ENCODE peak calls at places on chromosomes 7 and 10, in nine cellular contexts. One of them, this sample, is unnamed.

GRCh38 chr7:144487906-144488305 is 84.4 kb upstream of the NOBOX start:
- DNase-seq in amniotic stem cell: no peak
- DNase-seq in upper lobe of left lung: no peak
- DNase-seq in neural crest cell: no peak
- DNase-seq in hippocampal formation: no peak
- DNase-seq in AG08396: no peak
- DNase-seq in caudate nucleus: no peak
- DNase-seq in lung microvascular endothelial cell: no peak
- DNase-seq in upper lobe of right lung: no peak
- DNase-seq in this sample: no peak

GRCh38 chr10:31477584-31477983 is 158.6 kb downstream of the ZEB1 start:
- DNase-seq in upper lobe of right lung: no peak
- DNase-seq in lung microvascular endothelial cell: peak
- DNase-seq in AG08396: no peak
- DNase-seq in caudate nucleus: no peak
- DNase-seq in amniotic stem cell: no peak
- DNase-seq in neural crest cell: no peak
- DNase-seq in hippocampal formation: no peak
- DNase-seq in upper lobe of left lung: no peak
- DNase-seq in this sample: no peak

GRCh38 chr10:69769395-69769989 is 32.2 kb upstream of the COL13A1 start:
- DNase-seq in AG08396: peak
- DNase-seq in hippocampal formation: no peak
- DNase-seq in caudate nucleus: no peak
- DNase-seq in neural crest cell: no peak
- DNase-seq in upper lobe of right lung: no peak
- DNase-seq in upper lobe of left lung: no peak
- DNase-seq in lung microvascular endothelial cell: peak
- DNase-seq in amniotic stem cell: peak
- DNase-seq in this sample: no peak

GRCh38 chr7:2934211-2934731 is 90.2 kb upstream of the GNA12 start:
- DNase-seq in upper lobe of left lung: no peak
- DNase-seq in hippocampal formation: no peak
- DNase-seq in caudate nucleus: no peak
- DNase-seq in upper lobe of right lung: peak
- DNase-seq in neural crest cell: no peak
- DNase-seq in lung microvascular endothelial cell: no peak
- DNase-seq in amniotic stem cell: no peak
- DNase-seq in AG08396: peak
- DNase-seq in this sample: peak

GRCh38 chr7:106858618-106859532 is 6.2 kb upstream of the PIK3CG start:
- DNase-seq in upper lobe of right lung: peak
- DNase-seq in AG08396: no peak
- DNase-seq in neural crest cell: no peak
- DNase-seq in caudate nucleus: no peak
- DNase-seq in lung microvascular endothelial cell: no peak
- DNase-seq in amniotic stem cell: no peak
- DNase-seq in upper lobe of left lung: no peak
- DNase-seq in hippocampal formation: no peak
- DNase-seq in this sample: peak

GRCh38 chr7:129781856-129782256 is 170.3 kb downstream of the NRF1 start:
- DNase-seq in caudate nucleus: no peak
- DNase-seq in lung microvascular endothelial cell: no peak
- DNase-seq in neural crest cell: no peak
- DNase-seq in upper lobe of right lung: no peak
- DNase-seq in upper lobe of left lung: peak
- DNase-seq in hippocampal formation: no peak
- DNase-seq in AG08396: no peak
- DNase-seq in amniotic stem cell: no peak
- DNase-seq in this sample: no peak

GRCh38 chr7:159000859-159001435 is 143.7 kb downstream of the VIPR2 start:
- DNase-seq in neural crest cell: no peak
- DNase-seq in amniotic stem cell: no peak
- DNase-seq in upper lobe of left lung: no peak
- DNase-seq in upper lobe of right lung: no peak
- DNase-seq in lung microvascular endothelial cell: no peak
- DNase-seq in hippocampal formation: no peak
- DNase-seq in AG08396: no peak
- DNase-seq in caudate nucleus: no peak
- DNase-seq in this sample: no peak

GRCh38 chr10:108454224-108454623 is 1289.7 kb upstream of the SORCS1 start:
- DNase-seq in upper lobe of left lung: no peak
- DNase-seq in AG08396: no peak
- DNase-seq in hippocampal formation: no peak
- DNase-seq in upper lobe of right lung: no peak
- DNase-seq in lung microvascular endothelial cell: no peak
- DNase-seq in neural crest cell: no peak
- DNase-seq in caudate nucleus: no peak
- DNase-seq in amniotic stem cell: no peak
- DNase-seq in this sample: no peak

GRCh38 chr10:120736377-120736776 is 114.8 kb upstream of the WDR11 start:
- DNase-seq in neural crest cell: no peak
- DNase-seq in hippocampal formation: no peak
- DNase-seq in AG08396: no peak
- DNase-seq in upper lobe of left lung: no peak
- DNase-seq in upper lobe of right lung: no peak
- DNase-seq in caudate nucleus: no peak
- DNase-seq in amniotic stem cell: no peak
- DNase-seq in lung microvascular endothelial cell: no peak
- DNase-seq in this sample: no peak

GRCh38 chr10:76209135-76209534 is 777.7 kb downstream of the LRMDA start:
- DNase-seq in hippocampal formation: no peak
- DNase-seq in neural crest cell: no peak
- DNase-seq in upper lobe of left lung: no peak
- DNase-seq in upper lobe of right lung: no peak
- DNase-seq in AG08396: peak
- DNase-seq in amniotic stem cell: no peak
- DNase-seq in lung microvascular endothelial cell: no peak
- DNase-seq in caudate nucleus: no peak
- DNase-seq in this sample: no peak

GRCh38 chr7:134420509-134421125 is 38.3 kb downstream of the AKR1B1 start:
- DNase-seq in hippocampal formation: peak
- DNase-seq in AG08396: peak
- DNase-seq in lung microvascular endothelial cell: peak
- DNase-seq in upper lobe of left lung: no peak
- DNase-seq in amniotic stem cell: no peak
- DNase-seq in neural crest cell: peak
- DNase-seq in caudate nucleus: peak
- DNase-seq in upper lobe of right lung: no peak
- DNase-seq in this sample: no peak

GRCh38 chr7:75048435-75049379 is 24.9 kb downstream of the RCC1L start:
- DNase-seq in caudate nucleus: no peak
- DNase-seq in upper lobe of left lung: no peak
- DNase-seq in lung microvascular endothelial cell: no peak
- DNase-seq in neural crest cell: no peak
- DNase-seq in AG08396: no peak
- DNase-seq in amniotic stem cell: peak
- DNase-seq in upper lobe of right lung: no peak
- DNase-seq in hippocampal formation: no peak
- DNase-seq in this sample: no peak

GRCh38 chr10:34075269-34075926 is 739.7 kb downstream of the PARD3 start:
- DNase-seq in AG08396: no peak
- DNase-seq in upper lobe of left lung: no peak
- DNase-seq in hippocampal formation: no peak
- DNase-seq in upper lobe of right lung: no peak
- DNase-seq in neural crest cell: no peak
- DNase-seq in lung microvascular endothelial cell: no peak
- DNase-seq in caudate nucleus: no peak
- DNase-seq in amniotic stem cell: no peak
- DNase-seq in this sample: no peak

GRCh38 chr7:72415586-72415985 is 3.4 kb upstream of the CALN1 start:
- DNase-seq in lung microvascular endothelial cell: no peak
- DNase-seq in caudate nucleus: no peak
- DNase-seq in AG08396: no peak
- DNase-seq in amniotic stem cell: no peak
- DNase-seq in upper lobe of right lung: no peak
- DNase-seq in hippocampal formation: no peak
- DNase-seq in upper lobe of left lung: no peak
- DNase-seq in neural crest cell: no peak
- DNase-seq in this sample: no peak

GRCh38 chr10:57977262-57977661 is 290.4 kb downstream of the IPMK start:
- DNase-seq in caudate nucleus: no peak
- DNase-seq in upper lobe of right lung: no peak
- DNase-seq in neural crest cell: no peak
- DNase-seq in amniotic stem cell: no peak
- DNase-seq in upper lobe of left lung: no peak
- DNase-seq in hippocampal formation: no peak
- DNase-seq in lung microvascular endothelial cell: no peak
- DNase-seq in AG08396: no peak
- DNase-seq in this sample: no peak

GRCh38 chr7:131039355-131039762 is 288.3 kb upstream of the MKLN1 start:
- DNase-seq in upper lobe of left lung: no peak
- DNase-seq in amniotic stem cell: no peak
- DNase-seq in caudate nucleus: no peak
- DNase-seq in lung microvascular endothelial cell: peak
- DNase-seq in neural crest cell: no peak
- DNase-seq in AG08396: no peak
- DNase-seq in upper lobe of right lung: no peak
- DNase-seq in hippocampal formation: no peak
- DNase-seq in this sample: no peak

GRCh38 chr10:91295346-91295745 is 74.9 kb downstream of the PCGF5 start:
- DNase-seq in amniotic stem cell: no peak
- DNase-seq in caudate nucleus: no peak
- DNase-seq in lung microvascular endothelial cell: no peak
- DNase-seq in AG08396: no peak
- DNase-seq in upper lobe of right lung: no peak
- DNase-seq in upper lobe of left lung: no peak
- DNase-seq in hippocampal formation: no peak
- DNase-seq in neural crest cell: no peak
- DNase-seq in this sample: no peak

GRCh38 chr10:79422178-79422892 is 23.1 kb downstream of the ZCCHC24 start:
- DNase-seq in neural crest cell: no peak
- DNase-seq in amniotic stem cell: peak
- DNase-seq in hippocampal formation: no peak
- DNase-seq in AG08396: peak
- DNase-seq in upper lobe of right lung: no peak
- DNase-seq in caudate nucleus: no peak
- DNase-seq in upper lobe of left lung: no peak
- DNase-seq in lung microvascular endothelial cell: no peak
- DNase-seq in this sample: peak

GRCh38 chr10:127034224-127034623 is 129.0 kb downstream of the DOCK1 start:
- DNase-seq in hippocampal formation: no peak
- DNase-seq in caudate nucleus: no peak
- DNase-seq in AG08396: no peak
- DNase-seq in amniotic stem cell: no peak
- DNase-seq in upper lobe of left lung: no peak
- DNase-seq in neural crest cell: no peak
- DNase-seq in upper lobe of right lung: no peak
- DNase-seq in lung microvascular endothelial cell: no peak
- DNase-seq in this sample: no peak

GRCh38 chr10:112724404-112724991 is 225.5 kb upstream of the TCF7L2 start:
- DNase-seq in AG08396: no peak
- DNase-seq in caudate nucleus: no peak
- DNase-seq in hippocampal formation: no peak
- DNase-seq in lung microvascular endothelial cell: no peak
- DNase-seq in neural crest cell: no peak
- DNase-seq in upper lobe of right lung: no peak
- DNase-seq in upper lobe of left lung: no peak
- DNase-seq in amniotic stem cell: no peak
- DNase-seq in this sample: no peak

GRCh38 chr10:111531690-111532089 is 454.9 kb downstream of the ADRA2A start:
- DNase-seq in AG08396: no peak
- DNase-seq in caudate nucleus: no peak
- DNase-seq in upper lobe of right lung: no peak
- DNase-seq in amniotic stem cell: no peak
- DNase-seq in neural crest cell: no peak
- DNase-seq in lung microvascular endothelial cell: no peak
- DNase-seq in upper lobe of left lung: no peak
- DNase-seq in hippocampal formation: no peak
- DNase-seq in this sample: no peak

GRCh38 chr10:34319197-34319846 is 495.8 kb downstream of the PARD3 start:
- DNase-seq in upper lobe of left lung: no peak
- DNase-seq in hippocampal formation: no peak
- DNase-seq in amniotic stem cell: peak
- DNase-seq in neural crest cell: no peak
- DNase-seq in AG08396: peak
- DNase-seq in upper lobe of right lung: no peak
- DNase-seq in caudate nucleus: no peak
- DNase-seq in lung microvascular endothelial cell: no peak
- DNase-seq in this sample: no peak

GRCh38 chr10:28949005-28950004 is 272.0 kb downstream of the BAMBI start:
- DNase-seq in amniotic stem cell: no peak
- DNase-seq in AG08396: no peak
- DNase-seq in caudate nucleus: no peak
- DNase-seq in neural crest cell: no peak
- DNase-seq in hippocampal formation: no peak
- DNase-seq in upper lobe of left lung: no peak
- DNase-seq in lung microvascular endothelial cell: no peak
- DNase-seq in upper lobe of right lung: no peak
- DNase-seq in this sample: no peak

GRCh38 chr7:46150721-46151120 is 229.6 kb upstream of the IGFBP3 start:
- DNase-seq in amniotic stem cell: no peak
- DNase-seq in AG08396: no peak
- DNase-seq in neural crest cell: no peak
- DNase-seq in hippocampal formation: no peak
- DNase-seq in caudate nucleus: no peak
- DNase-seq in lung microvascular endothelial cell: no peak
- DNase-seq in upper lobe of right lung: no peak
- DNase-seq in upper lobe of left lung: no peak
- DNase-seq in this sample: no peak

GRCh38 chr7:141053626-141054025 is 20.2 kb upstream of the TMEM178B start:
- DNase-seq in neural crest cell: no peak
- DNase-seq in upper lobe of left lung: peak
- DNase-seq in upper lobe of right lung: no peak
- DNase-seq in caudate nucleus: no peak
- DNase-seq in amniotic stem cell: no peak
- DNase-seq in hippocampal formation: no peak
- DNase-seq in AG08396: no peak
- DNase-seq in lung microvascular endothelial cell: no peak
- DNase-seq in this sample: no peak

GRCh38 chr10:3807928-3808496 is 23.0 kb upstream of the KLF6 start:
- DNase-seq in amniotic stem cell: no peak
- DNase-seq in upper lobe of right lung: no peak
- DNase-seq in hippocampal formation: no peak
- DNase-seq in lung microvascular endothelial cell: peak
- DNase-seq in caudate nucleus: no peak
- DNase-seq in AG08396: no peak
- DNase-seq in upper lobe of left lung: no peak
- DNase-seq in neural crest cell: no peak
- DNase-seq in this sample: no peak

GRCh38 chr7:13850185-13850752 is 139.2 kb downstream of the ETV1 start:
- DNase-seq in caudate nucleus: no peak
- DNase-seq in AG08396: peak
- DNase-seq in neural crest cell: no peak
- DNase-seq in upper lobe of right lung: no peak
- DNase-seq in amniotic stem cell: peak
- DNase-seq in hippocampal formation: no peak
- DNase-seq in upper lobe of left lung: no peak
- DNase-seq in lung microvascular endothelial cell: peak
- DNase-seq in this sample: no peak

GRCh38 chr10:102432162-102432950 is at the start of gene CUEDC2:
- DNase-seq in amniotic stem cell: peak
- DNase-seq in upper lobe of right lung: peak
- DNase-seq in upper lobe of left lung: peak
- DNase-seq in hippocampal formation: peak
- DNase-seq in lung microvascular endothelial cell: peak
- DNase-seq in neural crest cell: peak
- DNase-seq in caudate nucleus: peak
- DNase-seq in AG08396: peak
- DNase-seq in this sample: peak

This sample was measured in sciatic nerve.